ENCODE peak calls at places on chromosomes 1 and 21, in five cellular contexts. One of them, this sample, is unnamed.

GRCh38 chr1:158793604-158794003 is 12.6 kb upstream of the OR6N2 start:
- DNase-seq in anterior cingulate cortex: no peak
- DNase-seq in mesothelial cell of epicardium: no peak
- DNase-seq in AG20443: no peak
- DNase-seq in activated effector memory CD4-positive, alpha-beta T cell treated with Interleukin-2 at 50 U/mL for 16 hours: no peak
- DNase-seq in this sample: peak; percentile 57

GRCh38 chr1:87121732-87122163 is 206.9 kb upstream of the LMO4 start:
- DNase-seq in anterior cingulate cortex: no peak
- DNase-seq in mesothelial cell of epicardium: no peak
- DNase-seq in AG20443: no peak
- DNase-seq in activated effector memory CD4-positive, alpha-beta T cell treated with Interleukin-2 at 50 U/mL for 16 hours: no peak
- DNase-seq in this sample: no peak

GRCh38 chr1:16218014-16218673 is 5.7 kb upstream of the ARHGEF19 start:
- DNase-seq in anterior cingulate cortex: no peak
- DNase-seq in mesothelial cell of epicardium: no peak
- DNase-seq in AG20443: no peak
- DNase-seq in activated effector memory CD4-positive, alpha-beta T cell treated with Interleukin-2 at 50 U/mL for 16 hours: no peak
- DNase-seq in this sample: no peak

GRCh38 chr21:26169611-26170470 is 729 bp downstream of the APP start:
- DNase-seq in anterior cingulate cortex: peak; percentile 73
- DNase-seq in mesothelial cell of epicardium: peak; percentile 36
- DNase-seq in AG20443: peak; percentile 80
- DNase-seq in activated effector memory CD4-positive, alpha-beta T cell treated with Interleukin-2 at 50 U/mL for 16 hours: peak; percentile 19
- DNase-seq in this sample: peak; percentile 56

GRCh38 chr1:93448292-93448982 is 519 bp downstream of the FNBP1L start:
- DNase-seq in anterior cingulate cortex: no peak
- DNase-seq in mesothelial cell of epicardium: peak; percentile 43
- DNase-seq in AG20443: peak; percentile 60
- DNase-seq in activated effector memory CD4-positive, alpha-beta T cell treated with Interleukin-2 at 50 U/mL for 16 hours: no peak
- DNase-seq in this sample: peak; percentile 55

GRCh38 chr1:28070725-28071593 is 17.5 kb downstream of the EYA3 start:
- DNase-seq in anterior cingulate cortex: no peak
- DNase-seq in mesothelial cell of epicardium: no peak
- DNase-seq in AG20443: no peak
- DNase-seq in activated effector memory CD4-positive, alpha-beta T cell treated with Interleukin-2 at 50 U/mL for 16 hours: no peak
- DNase-seq in this sample: no peak

GRCh38 chr1:112056354-112056753 is 66.9 kb upstream of the KCND3 start:
- DNase-seq in anterior cingulate cortex: no peak
- DNase-seq in mesothelial cell of epicardium: no peak
- DNase-seq in AG20443: no peak
- DNase-seq in activated effector memory CD4-positive, alpha-beta T cell treated with Interleukin-2 at 50 U/mL for 16 hours: no peak
- DNase-seq in this sample: no peak

GRCh38 chr1:62335656-62336055 is 16.4 kb upstream of the KANK4 start:
- DNase-seq in anterior cingulate cortex: no peak
- DNase-seq in mesothelial cell of epicardium: no peak
- DNase-seq in AG20443: no peak
- DNase-seq in activated effector memory CD4-positive, alpha-beta T cell treated with Interleukin-2 at 50 U/mL for 16 hours: no peak
- DNase-seq in this sample: no peak

GRCh38 chr21:10521091-10521598 is at the start of gene TPTE:
- DNase-seq in anterior cingulate cortex: no peak
- DNase-seq in mesothelial cell of epicardium: no peak
- DNase-seq in AG20443: no peak
- DNase-seq in activated effector memory CD4-positive, alpha-beta T cell treated with Interleukin-2 at 50 U/mL for 16 hours: no peak
- DNase-seq in this sample: no peak

GRCh38 chr1:233253231-233254038 is 42.1 kb downstream of the PCNX2 start:
- DNase-seq in anterior cingulate cortex: no peak
- DNase-seq in mesothelial cell of epicardium: no peak
- DNase-seq in AG20443: no peak
- DNase-seq in activated effector memory CD4-positive, alpha-beta T cell treated with Interleukin-2 at 50 U/mL for 16 hours: no peak
- DNase-seq in this sample: no peak

This sample was measured in erythroblast.